ENCODE peak calls at places on chromosomes 11 and 22, in five cellular contexts. One of them, this sample, is unnamed. For H3K4me1, the result is how much of the 10 kb centered on the place peaks cover.

GRCh38 chr22:21951931-21952465 is 650 bp downstream of the PPM1F start:
- DNase-seq in body of pancreas: peak
- DNase-seq in breast epithelium: no peak
- DNase-seq in HCT116: no peak
- DNase-seq in uterus: no peak
- DNase-seq in this sample: peak

GRCh38 chr11:134691985-134692384 is 279.9 kb upstream of the B3GAT1 start:
- DNase-seq in uterus: no peak
- DNase-seq in HCT116: no peak
- DNase-seq in breast epithelium: no peak
- DNase-seq in body of pancreas: no peak
- DNase-seq in this sample: no peak

GRCh38 chr11:2724653-2725366 is 25.0 kb upstream of the KCNQ1OT1 start:
- DNase-seq in HCT116: no peak
- DNase-seq in uterus: peak
- DNase-seq in body of pancreas: peak
- DNase-seq in breast epithelium: peak
- DNase-seq in this sample: peak

GRCh38 chr11:78535027-78535426 is 39.6 kb downstream of the NARS2 start:
- DNase-seq in breast epithelium: no peak
- DNase-seq in body of pancreas: no peak
- DNase-seq in uterus: no peak
- DNase-seq in HCT116: no peak
- DNase-seq in this sample: no peak

GRCh38 chr22:29475550-29475949 is 4.5 kb upstream of the NEFH start:
- DNase-seq in HCT116: no peak
- DNase-seq in body of pancreas: no peak
- DNase-seq in breast epithelium: no peak
- DNase-seq in uterus: no peak
- DNase-seq in this sample: no peak

GRCh38 chr11:122883682-122883981 is 1.1 kb downstream of the JHY start:
- DNase-seq in breast epithelium: no peak
- DNase-seq in HCT116: no peak
- DNase-seq in body of pancreas: no peak
- DNase-seq in uterus: no peak
- DNase-seq in this sample: no peak

GRCh38 chr22:37661160-37661924 is 2.8 kb downstream of the PDXP start:
- DNase-seq in HCT116: no peak
- DNase-seq in uterus: peak
- DNase-seq in breast epithelium: no peak
- DNase-seq in body of pancreas: peak
- DNase-seq in this sample: peak

GRCh38 chr11:64206457-64207246 is at the start of gene FERMT3:
- DNase-seq in uterus: peak
- DNase-seq in HCT116: no peak
- DNase-seq in breast epithelium: no peak
- DNase-seq in body of pancreas: peak
- DNase-seq in this sample: no peak

GRCh38 chr11:15638386-15638787 is 523.7 kb downstream of the INSC start:
- DNase-seq in HCT116: no peak
- DNase-seq in breast epithelium: no peak
- DNase-seq in uterus: no peak
- DNase-seq in body of pancreas: no peak
- DNase-seq in this sample: no peak

GRCh38 chr11:1129143-1129665 is 28.5 kb upstream of the MUC5AC start:
- DNase-seq in uterus: no peak
- DNase-seq in HCT116: no peak
- DNase-seq in breast epithelium: no peak
- DNase-seq in body of pancreas: no peak
- DNase-seq in this sample: no peak

GRCh38 chr11:10539339-10539738 is 1.6 kb downstream of the RNF141 start:
- DNase-seq in HCT116: no peak
- DNase-seq in uterus: no peak
- DNase-seq in breast epithelium: no peak
- DNase-seq in body of pancreas: no peak
- DNase-seq in this sample: no peak

GRCh38 chr11:63523151-63523550 is 13.5 kb upstream of the PLAAT4 start:
- DNase-seq in HCT116: no peak
- DNase-seq in uterus: no peak
- DNase-seq in breast epithelium: no peak
- DNase-seq in body of pancreas: no peak
- DNase-seq in this sample: no peak

DNA sequence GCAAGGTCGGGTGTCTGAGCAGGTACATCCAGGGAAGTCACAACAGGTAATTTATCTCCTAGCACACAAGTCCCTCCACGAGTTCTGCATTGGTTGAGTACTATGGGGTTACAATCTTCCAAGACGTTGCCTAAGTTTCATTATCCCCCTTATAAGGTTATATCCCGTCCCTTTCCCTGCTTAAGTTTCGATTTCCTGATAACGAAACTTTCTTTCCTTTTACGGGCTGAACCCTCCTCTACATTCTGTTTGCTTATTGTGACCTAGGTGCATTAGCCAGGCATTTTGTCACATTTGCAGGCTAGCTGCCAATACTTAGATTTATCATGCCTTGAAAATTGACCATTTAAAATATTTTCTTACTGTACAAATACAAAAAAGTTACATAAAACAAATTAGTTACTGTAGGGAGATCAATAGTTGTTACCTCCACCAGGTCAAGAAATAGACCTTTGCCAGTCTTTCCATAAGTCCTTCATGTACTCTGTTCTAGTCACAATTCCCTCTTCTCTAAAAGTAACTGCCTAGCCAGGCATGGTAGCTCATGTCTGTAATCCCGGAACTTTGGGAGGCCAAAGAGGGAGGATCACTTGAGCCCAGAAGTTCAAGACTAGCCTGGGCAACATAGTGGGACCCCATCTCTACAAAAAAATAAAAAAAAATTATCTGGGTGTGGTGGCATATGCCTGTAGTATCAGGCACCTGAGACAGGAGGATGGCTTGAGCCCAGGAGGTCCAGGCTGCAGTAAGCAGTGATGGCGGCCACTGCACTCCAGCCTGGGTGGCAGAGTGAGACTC is 14.3 kb upstream of the PITPNB start:
- DNase-seq in body of pancreas: peak
- DNase-seq in uterus: no peak
- DNase-seq in breast epithelium: no peak
- DNase-seq in HCT116: no peak
- DNase-seq in this sample: no peak
- H3K27ac ChIP-seq in body of pancreas: peak
- H3K27ac ChIP-seq in uterus: no peak
- H3K27ac ChIP-seq in breast epithelium: no peak
- H3K27ac ChIP-seq in HCT116: no peak
- H3K27ac ChIP-seq in this sample: no peak

DNA sequence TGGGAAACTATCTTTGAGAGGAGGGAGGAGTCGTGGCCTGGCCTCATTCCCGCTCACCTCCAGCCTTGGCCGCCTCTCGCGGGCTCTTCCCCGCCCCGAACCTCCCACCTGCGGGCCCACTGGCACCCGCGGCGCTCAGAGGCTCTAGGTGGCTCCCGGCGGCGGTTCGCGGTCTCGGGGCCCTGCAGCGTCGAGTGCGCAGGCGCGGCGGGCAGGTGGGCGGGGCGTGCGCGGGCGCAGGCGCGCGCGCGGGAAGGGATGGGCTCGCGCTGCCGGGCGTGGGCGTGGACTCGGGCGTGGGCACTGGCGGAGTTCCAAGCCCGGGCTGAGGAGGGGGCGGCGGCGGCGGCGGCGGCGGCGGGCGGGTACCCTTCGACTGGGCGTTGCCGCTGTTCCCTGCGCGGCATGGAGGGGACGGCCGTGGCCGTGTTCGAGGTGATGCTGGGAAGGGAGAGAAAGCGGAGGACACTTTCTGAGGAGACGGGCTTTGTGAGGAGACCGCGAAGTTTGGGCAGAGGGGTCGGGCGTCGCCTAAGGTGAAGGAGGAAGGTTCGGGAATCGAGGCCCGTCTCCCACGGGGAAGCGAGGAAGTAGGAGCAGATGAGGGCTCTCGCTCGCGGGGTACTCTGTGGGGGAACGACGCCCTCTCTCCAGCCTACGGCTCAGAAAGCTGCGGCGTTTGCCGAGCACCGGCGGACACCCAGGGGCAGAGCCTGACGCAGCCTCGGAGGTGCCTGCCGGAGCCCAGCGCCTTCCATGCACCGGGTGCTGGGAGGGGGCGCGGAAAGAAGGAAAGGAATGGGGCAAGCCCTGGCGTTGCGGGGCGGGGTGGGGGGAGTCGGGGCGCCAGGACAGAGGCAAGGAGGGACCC is 15.7 kb upstream of the SPTBN2 start:
- DNase-seq in uterus: peak
- DNase-seq in breast epithelium: peak
- DNase-seq in HCT116: peak
- DNase-seq in body of pancreas: peak
- DNase-seq in this sample: peak
- TF ChIP-seq POLR2A in uterus: peak
- TF ChIP-seq POLR2A in breast epithelium: no peak
- TF ChIP-seq POLR2A in HCT116: peak
- TF ChIP-seq POLR2A in body of pancreas: peak
- TF ChIP-seq POLR2A in this sample: peak

GRCh38 chr11:121297872-121298271 is 5.3 kb downstream of the SC5D start:
- DNase-seq in HCT116: no peak
- DNase-seq in uterus: no peak
- DNase-seq in breast epithelium: no peak
- DNase-seq in body of pancreas: no peak
- DNase-seq in this sample: no peak
- H3K4me1 ChIP-seq in HCT116: under half
- H3K4me1 ChIP-seq in uterus: under half
- H3K4me1 ChIP-seq in breast epithelium: under half
- H3K4me1 ChIP-seq in body of pancreas: under half
- H3K4me1 ChIP-seq in this sample: under half

GRCh38 chr22:39776295-39776694 is 117.3 kb downstream of the ENTHD1 start:
- DNase-seq in HCT116: no peak
- DNase-seq in body of pancreas: no peak
- DNase-seq in uterus: no peak
- DNase-seq in breast epithelium: no peak
- DNase-seq in this sample: no peak
- H3K27ac ChIP-seq in HCT116: no peak
- H3K27ac ChIP-seq in body of pancreas: no peak
- H3K27ac ChIP-seq in uterus: no peak
- H3K27ac ChIP-seq in breast epithelium: no peak
- H3K27ac ChIP-seq in this sample: no peak

GRCh38 chr11:66268210-66268952 is at the start of gene RAB1B:
- DNase-seq in breast epithelium: peak
- DNase-seq in HCT116: peak
- DNase-seq in body of pancreas: peak
- DNase-seq in uterus: peak
- DNase-seq in this sample: peak
- TF ChIP-seq POLR2A in breast epithelium: peak
- TF ChIP-seq POLR2A in HCT116: peak
- TF ChIP-seq POLR2A in body of pancreas: peak
- TF ChIP-seq POLR2A in uterus: peak
- TF ChIP-seq POLR2A in this sample: peak

GRCh38 chr22:25390297-25391240 is 171.1 kb downstream of the CRYBB2 start:
- DNase-seq in body of pancreas: no peak
- DNase-seq in uterus: no peak
- DNase-seq in breast epithelium: no peak
- DNase-seq in HCT116: no peak
- DNase-seq in this sample: no peak

GRCh38 chr22:25386538-25386884 is 167.1 kb downstream of the CRYBB2 start:
- DNase-seq in body of pancreas: no peak
- DNase-seq in breast epithelium: no peak
- DNase-seq in HCT116: no peak
- DNase-seq in uterus: no peak
- DNase-seq in this sample: no peak

GRCh38 chr22:25388415-25388814 is 169.0 kb downstream of the CRYBB2 start:
- DNase-seq in uterus: no peak
- DNase-seq in body of pancreas: no peak
- DNase-seq in HCT116: no peak
- DNase-seq in breast epithelium: no peak
- DNase-seq in this sample: no peak

GRCh38 chr22:25388866-25389540 is 169.6 kb downstream of the CRYBB2 start:
- DNase-seq in HCT116: no peak
- DNase-seq in uterus: no peak
- DNase-seq in breast epithelium: no peak
- DNase-seq in body of pancreas: no peak
- DNase-seq in this sample: no peak

DNA sequence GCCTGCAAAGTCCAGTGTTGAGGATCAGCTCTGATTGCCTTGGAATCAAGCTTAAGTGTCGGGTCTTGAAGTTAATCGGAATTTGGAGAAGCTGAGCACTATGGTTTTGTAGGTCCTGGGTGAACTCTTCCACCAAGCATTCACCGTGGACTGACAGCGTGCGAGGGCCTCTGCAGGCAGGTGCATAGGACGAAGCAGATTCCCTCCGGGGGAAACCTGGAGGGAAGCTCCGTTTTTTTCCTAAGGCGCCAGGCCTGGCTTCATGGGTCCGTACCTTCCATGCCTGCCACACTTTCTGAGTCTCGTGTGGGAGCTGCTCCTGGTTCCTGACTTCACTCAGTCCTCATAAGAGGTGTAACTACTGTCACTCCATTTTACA is 170.1 kb downstream of the CRYBB2 start:
- DNase-seq in HCT116: no peak
- DNase-seq in body of pancreas: no peak
- DNase-seq in uterus: no peak
- DNase-seq in breast epithelium: no peak
- DNase-seq in this sample: no peak
- H3K4me1 ChIP-seq in HCT116: under half
- H3K4me1 ChIP-seq in body of pancreas: under half
- H3K4me1 ChIP-seq in uterus: under half
- H3K4me1 ChIP-seq in breast epithelium: under half
- H3K4me1 ChIP-seq in this sample: under half

This sample was measured in ovary.